ENCODE peak calls at places on chromosomes 12 and 14, in five cellular contexts. One of them, this sample, is unnamed.

GRCh38 chr14:21525995-21526671 is at the start of gene SALL2:
- DNase-seq in A549: peak
- DNase-seq in HepG2: peak
- DNase-seq in GM12878: peak
- DNase-seq in H1: peak
- DNase-seq in this sample: peak

GRCh38 chr14:53640695-53641094 is 315.9 kb downstream of the BMP4 start:
- DNase-seq in A549: no peak
- DNase-seq in HepG2: no peak
- DNase-seq in GM12878: no peak
- DNase-seq in H1: no peak
- DNase-seq in this sample: no peak

GRCh38 chr14:20454359-20454644 is 310 bp downstream of the OSGEP start:
- DNase-seq in A549: peak
- DNase-seq in HepG2: no peak
- DNase-seq in GM12878: no peak
- DNase-seq in H1: no peak
- DNase-seq in this sample: no peak

GRCh38 chr12:130577348-130577747 is 138.8 kb downstream of the RIMBP2 start:
- DNase-seq in A549: no peak
- DNase-seq in HepG2: no peak
- DNase-seq in GM12878: no peak
- DNase-seq in H1: no peak
- DNase-seq in this sample: no peak

GRCh38 chr12:52180971-52181628 is 10.7 kb downstream of the KRT80 start:
- DNase-seq in A549: no peak
- DNase-seq in HepG2: no peak
- DNase-seq in GM12878: no peak
- DNase-seq in H1: no peak
- DNase-seq in this sample: no peak

GRCh38 chr12:85369365-85370154 is 89.5 kb downstream of the ALX1 start:
- DNase-seq in A549: no peak
- DNase-seq in HepG2: no peak
- DNase-seq in GM12878: no peak
- DNase-seq in H1: no peak
- DNase-seq in this sample: no peak

GRCh38 chr14:24081739-24082204 is 10.4 kb downstream of the CPNE6 start:
- DNase-seq in A549: no peak
- DNase-seq in HepG2: no peak
- DNase-seq in GM12878: no peak
- DNase-seq in H1: no peak
- DNase-seq in this sample: no peak

GRCh38 chr12:53205747-53206146 is 1.3 kb downstream of the ITGB7 start:
- DNase-seq in A549: no peak
- DNase-seq in HepG2: no peak
- DNase-seq in GM12878: peak
- DNase-seq in H1: no peak
- DNase-seq in this sample: peak

GRCh38 chr12:98724384-98725155 is 79.5 kb downstream of the APAF1 start:
- DNase-seq in A549: no peak
- DNase-seq in HepG2: no peak
- DNase-seq in GM12878: no peak
- DNase-seq in H1: no peak
- DNase-seq in this sample: no peak

GRCh38 chr12:76236640-76237039 is 111.6 kb downstream of the BBS10 start:
- DNase-seq in A549: peak
- DNase-seq in HepG2: peak
- DNase-seq in GM12878: no peak
- DNase-seq in H1: peak
- DNase-seq in this sample: no peak

GRCh38 chr12:60123443-60124000 is 527.7 kb downstream of the SLC16A7 start:
- DNase-seq in A549: no peak
- DNase-seq in HepG2: no peak
- DNase-seq in GM12878: no peak
- DNase-seq in H1: no peak
- DNase-seq in this sample: no peak

DNA sequence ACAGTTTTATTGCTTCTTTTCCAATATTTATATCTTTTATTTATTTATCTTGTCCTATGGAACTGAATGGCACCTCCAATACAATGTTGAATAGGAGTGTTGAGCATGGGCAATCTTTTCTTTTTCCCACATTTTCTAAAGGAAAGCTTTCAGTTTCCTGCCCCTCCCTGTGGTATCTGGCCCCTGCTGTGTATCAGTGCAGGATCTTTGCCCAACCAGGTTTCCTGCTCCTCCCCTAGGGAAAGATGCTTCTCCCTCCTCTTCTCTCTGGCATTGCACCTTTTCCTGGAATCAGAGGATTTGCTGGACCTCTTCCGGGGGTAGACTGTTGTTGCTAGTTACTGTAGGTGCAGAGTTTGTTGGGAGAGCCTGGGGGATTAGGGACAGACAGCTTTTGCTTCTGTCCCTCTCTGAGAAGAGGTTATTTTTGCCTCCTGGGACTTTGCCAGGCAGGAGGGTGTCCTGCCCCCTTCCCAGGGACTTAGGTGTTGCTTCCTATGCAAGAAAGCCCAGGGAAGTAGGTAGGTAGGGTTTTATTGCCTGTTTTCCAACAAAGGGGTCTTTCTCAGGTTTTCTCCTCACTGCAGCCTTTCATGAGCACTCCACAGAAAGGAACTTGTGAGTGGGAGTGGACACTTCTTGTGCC is 67.6 kb downstream of the POLR3B start:
- DNase-seq in A549: no peak
- DNase-seq in HepG2: no peak
- DNase-seq in GM12878: no peak
- DNase-seq in H1: no peak
- DNase-seq in this sample: no peak
- TF ChIP-seq POLR2A in A549: no peak
- TF ChIP-seq POLR2A in HepG2: no peak
- TF ChIP-seq POLR2A in GM12878: no peak
- TF ChIP-seq POLR2A in H1: no peak
- TF ChIP-seq POLR2A in this sample: no peak

DNA sequence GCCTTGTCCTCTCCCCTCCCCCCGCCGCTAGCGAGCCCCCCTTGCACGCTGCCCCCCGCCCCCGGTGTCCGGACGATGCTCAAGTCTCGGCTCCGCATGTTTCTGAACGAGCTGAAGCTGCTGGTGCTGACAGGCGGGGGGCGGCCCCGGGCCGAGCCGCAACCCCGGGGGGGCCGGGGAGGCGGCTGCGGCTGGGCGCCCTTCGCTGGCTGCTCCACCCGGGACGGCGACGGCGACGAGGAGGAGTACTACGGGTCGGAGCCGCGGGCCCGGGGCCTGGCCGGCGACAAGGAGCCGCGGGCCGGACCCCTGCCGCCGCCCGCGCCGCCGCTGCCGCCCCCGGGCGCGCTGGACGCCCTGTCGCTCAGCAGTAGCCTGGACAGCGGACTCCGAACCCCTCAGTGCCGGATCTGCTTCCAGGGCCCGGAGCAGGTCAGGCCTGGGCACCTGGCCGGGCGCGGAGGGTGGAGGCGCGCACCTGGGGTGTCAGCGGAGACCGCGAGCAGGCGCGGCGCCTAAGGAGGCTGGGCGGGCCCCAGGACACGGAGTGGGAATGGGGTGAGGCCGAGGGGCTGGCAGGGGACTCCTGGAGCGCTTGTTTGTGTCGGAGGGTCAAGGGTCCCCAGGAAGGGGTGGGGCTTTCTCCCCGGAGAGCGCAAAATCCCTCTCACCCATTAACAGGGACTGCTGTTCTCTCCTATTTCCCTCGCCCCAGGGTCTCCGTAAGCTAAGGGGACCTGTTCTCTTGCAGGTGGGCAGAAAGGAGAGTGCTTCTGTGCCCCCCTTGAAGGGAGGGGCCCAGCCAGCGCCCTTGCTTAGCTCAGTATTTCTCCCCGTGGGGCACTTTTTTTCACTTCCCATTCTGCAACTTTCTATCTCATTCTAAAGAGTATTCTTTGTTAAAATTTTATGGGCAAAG is 810 bp downstream of the MARCHF9 start:
- DNase-seq in A549: no peak
- DNase-seq in HepG2: no peak
- DNase-seq in GM12878: no peak
- DNase-seq in H1: peak
- DNase-seq in this sample: peak
- TF ChIP-seq MAX in A549: peak
- TF ChIP-seq MAX in HepG2: peak
- TF ChIP-seq MAX in GM12878: no peak
- TF ChIP-seq MAX in H1: no peak
- TF ChIP-seq MAX in this sample: no peak

DNA sequence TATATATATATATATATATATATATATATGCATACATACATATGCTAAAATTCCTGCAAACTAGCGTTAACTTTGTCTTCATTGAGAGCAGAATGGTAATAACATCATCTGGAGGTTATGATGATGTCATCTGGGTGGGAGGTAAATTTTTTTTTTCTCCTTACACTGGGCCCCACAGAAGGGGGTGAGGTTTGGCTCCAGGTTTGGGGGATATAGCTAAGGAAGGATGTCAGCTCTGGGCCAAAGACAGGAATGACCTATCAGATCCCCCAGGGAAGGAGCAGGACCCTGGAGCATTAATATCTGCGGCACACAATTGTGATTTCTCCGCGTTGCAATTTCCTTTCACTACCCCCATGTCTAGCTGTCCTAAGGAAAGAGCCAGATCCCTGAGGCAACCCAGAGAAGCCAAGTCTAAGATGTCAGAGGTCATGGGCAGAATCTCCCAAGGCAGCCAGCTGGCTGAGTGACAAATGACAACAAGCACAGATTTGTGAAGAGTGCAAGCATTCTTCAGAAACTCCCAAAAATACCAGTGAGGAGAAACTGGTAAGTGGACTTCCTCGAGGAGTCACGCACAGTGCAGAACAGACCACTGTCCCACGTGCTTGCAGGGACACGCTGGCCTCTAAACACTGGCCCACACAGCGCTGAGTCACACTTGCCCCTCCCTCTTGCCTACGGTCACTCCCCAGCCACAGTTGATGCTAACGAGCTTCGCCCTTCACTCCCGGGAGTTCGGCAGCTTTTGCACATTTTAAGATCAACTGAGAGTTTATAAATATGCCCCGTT is 9.9 kb downstream of the UBC start:
- DNase-seq in A549: peak
- DNase-seq in HepG2: peak
- DNase-seq in GM12878: no peak
- DNase-seq in H1: no peak
- DNase-seq in this sample: peak
- H3K4me3 ChIP-seq in A549: no peak
- H3K4me3 ChIP-seq in HepG2: no peak
- H3K4me3 ChIP-seq in GM12878: no peak
- H3K4me3 ChIP-seq in H1: no peak
- H3K4me3 ChIP-seq in this sample: peak

GRCh38 chr14:101947904-101948665 is 16.3 kb upstream of the DYNC1H1 start:
- DNase-seq in A549: peak
- DNase-seq in HepG2: peak
- DNase-seq in GM12878: peak
- DNase-seq in H1: peak
- DNase-seq in this sample: peak
- TF ChIP-seq POLR2A in A549: peak
- TF ChIP-seq POLR2A in HepG2: peak
- TF ChIP-seq POLR2A in GM12878: peak
- TF ChIP-seq POLR2A in H1: peak
- TF ChIP-seq POLR2A in this sample: peak

GRCh38 chr12:124792961-124793441 is 70.7 kb downstream of the SCARB1 start:
- DNase-seq in A549: no peak
- DNase-seq in HepG2: no peak
- DNase-seq in GM12878: no peak
- DNase-seq in H1: no peak
- DNase-seq in this sample: no peak
- TF ChIP-seq MAX in A549: no peak
- TF ChIP-seq MAX in HepG2: no peak
- TF ChIP-seq MAX in GM12878: no peak
- TF ChIP-seq MAX in H1: no peak
- TF ChIP-seq MAX in this sample: no peak

This sample was measured in NB4.